ENCODE peak calls at places on chromosomes 4 and X, in eight cellular contexts. Y is GM12878, N is K562, T is heart left ventricle, Z is upper lobe of left lung, W is HCT116, H is HepG2, C is right lobe of liver. B is an unnamed sample. For H3K27me3, the result is how much of the 10 kb centered on the place peaks cover.

GRCh38 chrX:129953881-129954280 is 28.6 kb upstream of the BCORL1 start:
- ATAC-seq in Y (no peak), N (no peak), T (no peak), Z (no peak), W (no peak), H (no peak), C (no peak), B (no peak)

GRCh38 chr4:10879411-10880110 is 195.0 kb upstream of the CLNK start:
- ATAC-seq in Y (no peak), N (no peak), T (no peak), Z (no peak), W (no peak), H (no peak), C (no peak), B (no peak)

GRCh38 chr4:19030048-19030447 is 1008.5 kb upstream of the LCORL start:
- ATAC-seq in Y (no peak), N (no peak), T (no peak), Z (no peak), W (no peak), H (no peak), C (no peak), B (no peak)

GRCh38 chr4:157265281-157265680 is 44.8 kb downstream of the GRIA2 start:
- ATAC-seq in Y (no peak), N (no peak), T (no peak), Z (no peak), W (peak), H (no peak), C (no peak), B (no peak)

GRCh38 chr4:131613086-131613823 is 1535.8 kb upstream of the PCDH10 start:
- ATAC-seq in Y (peak), N (no peak), T (no peak), Z (no peak), W (no peak), H (no peak), C (no peak), B (no peak)

GRCh38 chr4:6451309-6451708 is 21.1 kb downstream of the PPP2R2C start:
- ATAC-seq in Y (no peak), N (no peak), T (no peak), Z (no peak), W (no peak), H (no peak), C (no peak), B (no peak)

GRCh38 chrX:64394059-64394873 is 986 bp downstream of the MTMR8 start:
- ATAC-seq in Y (peak), N (peak), T (peak), Z (peak), W (peak), H (no peak), C (peak), B (no peak)

GRCh38 chr4:26175016-26175786 is 145.6 kb upstream of the RBPJ start:
- ATAC-seq in Y (peak), N (no peak), T (peak), Z (no peak), W (no peak), H (no peak), C (no peak), B (no peak)

GRCh38 chr4:177367336-177367735 is 57.7 kb downstream of the NEIL3 start:
- ATAC-seq in Y (peak), N (peak), T (no peak), Z (no peak), W (peak), H (peak), C (peak), B (no peak)

GRCh38 chrX:100685284-100685996 is 41.4 kb downstream of the SRPX2 start:
- ATAC-seq in Y (peak), N (peak), T (peak), Z (peak), W (peak), H (peak), C (peak), B (peak)

GRCh38 chrX:80765226-80765625 is 44.5 kb downstream of the BRWD3 start:
- ATAC-seq in Y (no peak), N (no peak), T (no peak), Z (no peak), W (peak), H (no peak), C (no peak), B (no peak)

GRCh38 chrX:30653415-30654131 is at the start of gene GK:
- ATAC-seq in Y (peak), N (peak), T (peak), Z (peak), W (peak), H (peak), C (peak), B (peak)

GRCh38 chr4:85598936-85599335 is 124.0 kb downstream of the ARHGAP24 start:
- ATAC-seq in Y (no peak), N (no peak), T (no peak), Z (no peak), W (no peak), H (no peak), C (no peak), B (no peak)

GRCh38 chrX:119118780-119119395 is 8.7 kb downstream of the KIAA1210 start:
- ATAC-seq in Y (peak), N (peak), T (peak), Z (peak), W (peak), H (peak), C (peak), B (peak)

GRCh38 chrX:124087000-124087746 is 125.7 kb downstream of the STAG2 start:
- ATAC-seq in Y (no peak), N (no peak), T (no peak), Z (no peak), W (no peak), H (no peak), C (peak), B (no peak)

GRCh38 chrX:118418811-118419251 is 72.9 kb downstream of the WDR44 start:
- ATAC-seq in Y (no peak), N (no peak), T (no peak), Z (no peak), W (peak), H (no peak), C (peak), B (no peak)

GRCh38 chr4:10730019-10730418 is 45.5 kb upstream of the CLNK start:
- ATAC-seq in Y (peak), N (no peak), T (no peak), Z (no peak), W (no peak), H (no peak), C (no peak), B (no peak)

GRCh38 chrX:12929701-12930100 is 23.3 kb downstream of the TLR8 start:
- ATAC-seq in Y (no peak), N (peak), T (no peak), Z (peak), W (no peak), H (no peak), C (no peak), B (no peak)

GRCh38 chr4:184344899-184345572 is 127.4 kb upstream of the ENPP6 start:
- ATAC-seq in Y (peak), N (no peak), T (no peak), Z (no peak), W (no peak), H (no peak), C (no peak), B (no peak)

GRCh38 chr4:16772366-16772850 is 126.0 kb downstream of the LDB2 start:
- ATAC-seq in Y (no peak), N (no peak), T (no peak), Z (no peak), W (no peak), H (no peak), C (no peak), B (no peak)

GRCh38 chrX:107827852-107828251 is 2.2 kb downstream of the MID2 start:
- ATAC-seq in Y (no peak), N (no peak), T (no peak), Z (no peak), W (no peak), H (no peak), C (no peak), B (no peak)

GRCh38 chrX:134462927-134463326 is 3.0 kb downstream of the HPRT1 start:
- ATAC-seq in Y (no peak), N (no peak), T (no peak), Z (no peak), W (no peak), H (no peak), C (peak), B (no peak)

GRCh38 chrX:134457708-134458107 is 2.3 kb upstream of the HPRT1 start:
- ATAC-seq in Y (no peak), N (no peak), T (no peak), Z (no peak), W (no peak), H (no peak), C (no peak), B (no peak)

GRCh38 chrX:134459683-134460004 is 321 bp upstream of the HPRT1 start:
- ATAC-seq in Y (peak), N (peak), T (peak), Z (peak), W (peak), H (peak), C (no peak), B (peak)

GRCh38 chrX:134460861-134461218 is 875 bp downstream of the HPRT1 start:
- ATAC-seq in Y (peak), N (peak), T (peak), Z (peak), W (peak), H (no peak), C (no peak), B (no peak)

DNA sequence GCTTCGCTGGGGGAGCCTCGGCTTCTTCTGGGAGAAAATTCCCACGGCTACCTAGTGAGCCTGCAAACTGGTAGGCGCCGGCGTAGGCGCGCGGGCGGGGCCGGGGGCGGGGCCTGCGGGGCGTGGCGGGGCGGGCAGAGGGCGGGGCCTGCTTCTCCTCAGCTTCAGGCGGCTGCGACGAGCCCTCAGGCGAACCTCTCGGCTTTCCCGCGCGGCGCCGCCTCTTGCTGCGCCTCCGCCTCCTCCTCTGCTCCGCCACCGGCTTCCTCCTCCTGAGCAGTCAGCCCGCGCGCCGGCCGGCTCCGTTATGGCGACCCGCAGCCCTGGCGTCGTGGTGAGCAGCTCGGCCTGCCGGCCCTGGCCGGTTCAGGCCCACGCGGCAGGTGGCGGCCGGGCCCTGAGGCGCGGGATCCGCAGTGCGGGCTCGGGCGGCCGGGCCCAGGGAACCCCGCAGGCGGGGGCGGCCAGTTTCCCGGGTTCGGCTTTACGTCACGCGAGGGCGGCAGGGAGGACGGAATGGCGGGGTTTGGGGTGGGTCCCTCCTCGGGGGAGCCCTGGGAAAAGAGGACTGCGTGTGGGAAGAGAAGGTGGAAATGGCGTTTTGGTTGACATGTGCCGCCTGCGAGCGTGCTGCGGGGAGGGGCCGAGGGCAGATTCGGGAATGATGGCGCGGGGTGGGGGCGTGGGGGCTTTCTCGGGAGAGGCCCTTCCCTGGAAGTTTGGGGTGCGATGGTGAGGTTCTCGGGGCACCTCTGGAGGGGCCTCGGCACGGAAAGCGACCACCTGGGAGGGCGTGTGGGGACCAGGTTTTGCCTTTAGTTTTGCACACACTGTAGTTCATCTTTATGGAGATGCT is at the start of gene HPRT1:
- ATAC-seq in Y (peak), N (peak), T (peak), Z (peak), W (peak), H (peak), C (peak), B (peak)
- TF ChIP-seq POLR2A in Y (peak), N (peak), T (peak), Z (no peak), W (no peak), H (peak), C (peak), B (peak)

GRCh38 chrX:508163-508562 is 121.5 kb upstream of the PPP2R3B start:
- ATAC-seq in Y (no peak), N (no peak), T (no peak), Z (no peak), W (peak), H (no peak), C (no peak), B (no peak)
- H3K27me3 ChIP-seq in Y (under half), N (under half), T (under half), Z (under half), W (under half), H (under half), C (under half), B (under half)

DNA sequence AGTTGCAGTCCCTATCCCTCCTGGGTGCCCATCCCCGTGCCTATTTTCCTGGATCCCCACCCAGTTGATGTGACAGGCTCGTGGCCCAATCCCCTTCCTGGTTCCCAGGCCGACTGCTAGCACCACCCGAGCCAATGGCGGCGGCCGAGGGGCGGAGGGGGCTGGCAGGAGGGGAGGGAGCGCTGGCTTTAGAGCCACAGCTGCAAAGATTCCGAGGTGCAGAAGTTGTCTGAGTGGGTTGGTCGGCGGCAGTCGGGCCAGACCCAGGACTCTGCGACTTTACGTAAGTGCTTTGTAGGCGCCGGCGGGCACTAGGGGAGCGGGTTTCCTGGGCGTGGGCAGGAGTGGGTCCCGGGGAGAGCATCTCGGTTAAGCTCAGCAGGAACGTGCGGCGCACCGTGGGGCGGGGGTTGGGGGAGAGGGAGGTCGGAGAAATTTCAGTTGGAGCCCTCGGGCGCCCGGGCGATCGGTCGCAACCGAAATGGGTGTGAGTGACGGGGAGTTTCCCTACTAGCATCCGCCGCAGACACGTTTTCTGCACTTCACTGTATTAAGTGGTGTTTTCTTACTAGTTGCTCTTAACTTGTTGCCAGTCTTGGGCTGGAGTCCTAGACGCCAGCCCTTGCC is at the start of gene PLS3:
- ATAC-seq in Y (peak), N (no peak), T (peak), Z (peak), W (peak), H (peak), C (peak), B (peak)
- TF ChIP-seq POLR2A in Y (no peak), N (no peak), T (peak), Z (no peak), W (peak), H (peak), C (peak), B (peak)

GRCh38 chr4:189376901-189377300 is 563.8 kb upstream of the FRG1 start:
- ATAC-seq in Y (no peak), N (no peak), T (no peak), Z (no peak), W (no peak), H (no peak), C (no peak), B (no peak)

GRCh38 chr4:189374176-189374575 is 566.5 kb upstream of the FRG1 start:
- ATAC-seq in Y (no peak), N (no peak), T (no peak), Z (no peak), W (no peak), H (no peak), C (no peak), B (no peak)

GRCh38 chr4:189377576-189377975 is 563.1 kb upstream of the FRG1 start:
- ATAC-seq in Y (no peak), N (no peak), T (no peak), Z (no peak), W (no peak), H (no peak), C (no peak), B (no peak)
- H3K27me3 ChIP-seq in Y (under half), N (under half), T (under half), Z (under half), W (under half), H (under half), C (under half), B (under half)

DNA sequence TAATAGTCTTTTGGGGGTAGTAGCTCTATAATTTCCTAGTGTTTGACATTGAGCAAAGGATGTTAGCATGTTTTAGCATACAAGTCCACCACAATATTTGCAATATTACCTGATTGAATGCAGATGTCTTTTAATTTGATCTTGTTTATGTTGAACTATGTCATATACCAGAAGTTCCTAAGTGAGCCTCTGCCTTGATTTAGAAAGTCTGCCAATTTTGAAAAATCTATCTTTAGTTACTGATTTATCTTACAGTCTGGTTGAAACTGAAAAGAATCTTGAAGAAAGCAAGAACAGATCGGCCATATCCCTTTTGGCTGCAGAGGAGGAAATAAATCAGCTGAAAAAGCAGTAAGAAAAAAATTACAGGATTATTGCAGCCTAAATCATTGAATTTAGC is 18.5 kb downstream of the SPATA18 start:
- ATAC-seq in Y (no peak), N (no peak), T (no peak), Z (no peak), W (no peak), H (no peak), C (no peak), B (no peak)
- TF ChIP-seq POLR2A in Y (no peak), N (no peak), T (no peak), Z (no peak), W (no peak), H (no peak), C (no peak), B (no peak)

DNA sequence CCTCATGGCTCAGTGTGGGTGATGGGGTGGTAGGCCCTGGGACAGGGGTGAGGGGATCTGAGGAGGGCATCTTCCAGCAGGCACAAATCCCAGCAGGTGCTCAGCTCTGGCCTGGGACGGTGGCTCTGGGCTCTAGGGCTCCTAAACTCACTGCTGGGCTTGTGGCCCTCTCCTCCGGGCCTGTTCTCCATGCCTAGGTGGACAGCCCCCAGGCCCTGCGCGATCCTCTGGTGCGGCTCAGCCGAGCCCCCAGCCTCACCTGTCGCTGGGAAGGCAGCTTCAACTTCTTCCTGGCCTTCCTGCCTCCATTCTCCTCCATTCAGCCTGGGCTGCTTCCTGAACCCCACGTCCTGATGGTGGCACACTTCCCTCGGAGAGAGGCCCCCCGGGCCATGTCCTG is 19.3 kb upstream of the FGFR3 start:
- ATAC-seq in Y (no peak), N (no peak), T (no peak), Z (no peak), W (no peak), H (no peak), C (no peak), B (no peak)
- H3K27me3 ChIP-seq in Y (under half), N (under half), T (under half), Z (under half), W (under half), H (under half), C (under half), B (half or more)